ENCODE peak calls at places on chromosomes 7 and 10, in nine cellular contexts. One of them, this sample, is unnamed.
A peak's percentile ranks its signal among the peaks of the same experiment; 100 is the strongest.

GRCh38 chr10:104581884-104582603 is 59.0 kb upstream of the SORCS3 start:
- DNase-seq in adrenal gland: no peak
- DNase-seq in breast epithelium: no peak
- DNase-seq in IMR-90: peak; percentile 55
- DNase-seq in stomach: no peak
- DNase-seq in heart right ventricle: no peak
- DNase-seq in cardiac muscle cell: peak; percentile 30
- DNase-seq in AG04450: peak; percentile 63
- DNase-seq in HepG2: no peak
- DNase-seq in this sample: no peak

GRCh38 chr7:92448185-92448747 is 984 bp downstream of the GATAD1 start:
- DNase-seq in adrenal gland: peak; percentile 57
- DNase-seq in breast epithelium: peak; percentile 44
- DNase-seq in IMR-90: peak; percentile 46
- DNase-seq in stomach: peak; percentile 60
- DNase-seq in heart right ventricle: peak; percentile 44
- DNase-seq in cardiac muscle cell: peak; percentile 66
- DNase-seq in AG04450: no peak
- DNase-seq in HepG2: peak; percentile 50
- DNase-seq in this sample: no peak

GRCh38 chr7:92831716-92832622 is 4.4 kb downstream of the CDK6 start:
- DNase-seq in adrenal gland: no peak
- DNase-seq in breast epithelium: no peak
- DNase-seq in IMR-90: peak; percentile 96
- DNase-seq in stomach: no peak
- DNase-seq in heart right ventricle: no peak
- DNase-seq in cardiac muscle cell: peak; percentile 80
- DNase-seq in AG04450: peak; percentile 86
- DNase-seq in HepG2: peak; percentile 60
- DNase-seq in this sample: no peak

GRCh38 chr7:121755286-121755685 is 117.7 kb upstream of the PTPRZ1 start:
- DNase-seq in adrenal gland: no peak
- DNase-seq in breast epithelium: no peak
- DNase-seq in IMR-90: no peak
- DNase-seq in stomach: no peak
- DNase-seq in heart right ventricle: no peak
- DNase-seq in cardiac muscle cell: peak; percentile 2
- DNase-seq in AG04450: no peak
- DNase-seq in HepG2: no peak
- DNase-seq in this sample: no peak

GRCh38 chr10:20988357-20988983 is 91.4 kb upstream of the NEBL start:
- DNase-seq in adrenal gland: no peak
- DNase-seq in breast epithelium: no peak
- DNase-seq in IMR-90: no peak
- DNase-seq in stomach: no peak
- DNase-seq in heart right ventricle: no peak
- DNase-seq in cardiac muscle cell: peak; percentile 66
- DNase-seq in AG04450: no peak
- DNase-seq in HepG2: peak; percentile 20
- DNase-seq in this sample: no peak

GRCh38 chr7:130349911-130350782 is 5.5 kb downstream of the CPA5 start:
- DNase-seq in adrenal gland: no peak
- DNase-seq in breast epithelium: peak; percentile 45
- DNase-seq in IMR-90: peak; percentile 28
- DNase-seq in stomach: no peak
- DNase-seq in heart right ventricle: no peak
- DNase-seq in cardiac muscle cell: peak; percentile 79
- DNase-seq in AG04450: no peak
- DNase-seq in HepG2: no peak
- DNase-seq in this sample: no peak

GRCh38 chr7:102916426-102916825 is 3.6 kb downstream of the LRRC17 start:
- DNase-seq in adrenal gland: no peak
- DNase-seq in breast epithelium: no peak
- DNase-seq in IMR-90: peak; percentile 84
- DNase-seq in stomach: no peak
- DNase-seq in heart right ventricle: no peak
- DNase-seq in cardiac muscle cell: peak; percentile 70
- DNase-seq in AG04450: peak; percentile 36
- DNase-seq in HepG2: no peak
- DNase-seq in this sample: no peak

GRCh38 chr10:42934351-42934811 is 142.5 kb upstream of the RET start:
- DNase-seq in adrenal gland: no peak
- DNase-seq in breast epithelium: no peak
- DNase-seq in IMR-90: no peak
- DNase-seq in stomach: no peak
- DNase-seq in heart right ventricle: no peak
- DNase-seq in cardiac muscle cell: no peak
- DNase-seq in AG04450: no peak
- DNase-seq in HepG2: no peak
- DNase-seq in this sample: no peak

GRCh38 chr10:112246-112645 is 23.0 kb upstream of the ZMYND11 start:
- DNase-seq in adrenal gland: no peak
- DNase-seq in breast epithelium: no peak
- DNase-seq in IMR-90: peak; percentile 10
- DNase-seq in stomach: no peak
- DNase-seq in heart right ventricle: no peak
- DNase-seq in cardiac muscle cell: no peak
- DNase-seq in AG04450: no peak
- DNase-seq in HepG2: no peak
- DNase-seq in this sample: no peak

GRCh38 chr7:149454006-149454405 is 6.9 kb downstream of the ZNF777 start:
- DNase-seq in adrenal gland: no peak
- DNase-seq in breast epithelium: no peak
- DNase-seq in IMR-90: no peak
- DNase-seq in stomach: no peak
- DNase-seq in heart right ventricle: no peak
- DNase-seq in cardiac muscle cell: no peak
- DNase-seq in AG04450: no peak
- DNase-seq in HepG2: no peak
- DNase-seq in this sample: no peak

GRCh38 chr7:101134399-101134980 is 7.6 kb downstream of the SERPINE1 start:
- DNase-seq in adrenal gland: no peak
- DNase-seq in breast epithelium: no peak
- DNase-seq in IMR-90: no peak
- DNase-seq in stomach: no peak
- DNase-seq in heart right ventricle: no peak
- DNase-seq in cardiac muscle cell: peak; percentile 72
- DNase-seq in AG04450: no peak
- DNase-seq in HepG2: no peak
- DNase-seq in this sample: no peak

GRCh38 chr10:110746254-110746826 is 102.2 kb downstream of the RBM20 start:
- DNase-seq in adrenal gland: peak; percentile 55
- DNase-seq in breast epithelium: peak; percentile 76
- DNase-seq in IMR-90: peak; percentile 71
- DNase-seq in stomach: peak; percentile 71
- DNase-seq in heart right ventricle: peak; percentile 66
- DNase-seq in cardiac muscle cell: peak; percentile 85
- DNase-seq in AG04450: peak; percentile 39
- DNase-seq in HepG2: peak; percentile 56
- DNase-seq in this sample: peak; percentile 45

GRCh38 chr10:77416327-77417135 is 221.1 kb downstream of the KCNMA1 start:
- DNase-seq in adrenal gland: peak; percentile 31
- DNase-seq in breast epithelium: no peak
- DNase-seq in IMR-90: peak; percentile 88
- DNase-seq in stomach: no peak
- DNase-seq in heart right ventricle: no peak
- DNase-seq in cardiac muscle cell: peak; percentile 82
- DNase-seq in AG04450: peak; percentile 63
- DNase-seq in HepG2: no peak
- DNase-seq in this sample: no peak

GRCh38 chr7:149598721-149599308 is 101.2 kb upstream of the ZNF746 start:
- DNase-seq in adrenal gland: no peak
- DNase-seq in breast epithelium: no peak
- DNase-seq in IMR-90: peak; percentile 38
- DNase-seq in stomach: no peak
- DNase-seq in heart right ventricle: no peak
- DNase-seq in cardiac muscle cell: peak; percentile 52
- DNase-seq in AG04450: no peak
- DNase-seq in HepG2: peak; percentile 7
- DNase-seq in this sample: no peak

GRCh38 chr7:70602135-70602534 is 529.8 kb upstream of the GALNT17 start:
- DNase-seq in adrenal gland: no peak
- DNase-seq in breast epithelium: no peak
- DNase-seq in IMR-90: no peak
- DNase-seq in stomach: no peak
- DNase-seq in heart right ventricle: no peak
- DNase-seq in cardiac muscle cell: no peak
- DNase-seq in AG04450: no peak
- DNase-seq in HepG2: no peak
- DNase-seq in this sample: no peak

GRCh38 chr7:55476852-55477780 is 95.2 kb downstream of the VOPP1 start:
- DNase-seq in adrenal gland: no peak
- DNase-seq in breast epithelium: no peak
- DNase-seq in IMR-90: no peak
- DNase-seq in stomach: no peak
- DNase-seq in heart right ventricle: no peak
- DNase-seq in cardiac muscle cell: no peak
- DNase-seq in AG04450: no peak
- DNase-seq in HepG2: no peak
- DNase-seq in this sample: no peak

GRCh38 chr7:3439333-3440030 is 138.4 kb downstream of the SDK1 start:
- DNase-seq in adrenal gland: no peak
- DNase-seq in breast epithelium: no peak
- DNase-seq in IMR-90: peak; percentile 99
- DNase-seq in stomach: no peak
- DNase-seq in heart right ventricle: no peak
- DNase-seq in cardiac muscle cell: peak; percentile 90
- DNase-seq in AG04450: peak; percentile 91
- DNase-seq in HepG2: no peak
- DNase-seq in this sample: peak; percentile 43

GRCh38 chr10:86520871-86521619 is 547 bp downstream of the WAPL start:
- DNase-seq in adrenal gland: peak; percentile 71
- DNase-seq in breast epithelium: peak; percentile 53
- DNase-seq in IMR-90: peak; percentile 42
- DNase-seq in stomach: peak; percentile 61
- DNase-seq in heart right ventricle: peak; percentile 47
- DNase-seq in cardiac muscle cell: peak; percentile 55
- DNase-seq in AG04450: no peak
- DNase-seq in HepG2: peak; percentile 40
- DNase-seq in this sample: no peak

GRCh38 chr10:86524225-86524982 is 2.8 kb upstream of the WAPL start:
- DNase-seq in adrenal gland: no peak
- DNase-seq in breast epithelium: no peak
- DNase-seq in IMR-90: no peak
- DNase-seq in stomach: no peak
- DNase-seq in heart right ventricle: no peak
- DNase-seq in cardiac muscle cell: no peak
- DNase-seq in AG04450: no peak
- DNase-seq in HepG2: no peak
- DNase-seq in this sample: no peak

GRCh38 chr10:86522385-86522855 is 828 bp upstream of the WAPL start:
- DNase-seq in adrenal gland: no peak
- DNase-seq in breast epithelium: no peak
- DNase-seq in IMR-90: no peak
- DNase-seq in stomach: no peak
- DNase-seq in heart right ventricle: no peak
- DNase-seq in cardiac muscle cell: no peak
- DNase-seq in AG04450: no peak
- DNase-seq in HepG2: no peak
- DNase-seq in this sample: no peak

GRCh38 chr10:86521620-86522384 is at the start of gene WAPL:
- DNase-seq in adrenal gland: peak; percentile 96
- DNase-seq in breast epithelium: peak; percentile 95
- DNase-seq in IMR-90: peak; percentile 90
- DNase-seq in stomach: peak; percentile 97
- DNase-seq in heart right ventricle: peak; percentile 96
- DNase-seq in cardiac muscle cell: peak; percentile 96
- DNase-seq in AG04450: peak; percentile 56
- DNase-seq in HepG2: peak; percentile 87
- DNase-seq in this sample: peak; percentile 79

DNA sequence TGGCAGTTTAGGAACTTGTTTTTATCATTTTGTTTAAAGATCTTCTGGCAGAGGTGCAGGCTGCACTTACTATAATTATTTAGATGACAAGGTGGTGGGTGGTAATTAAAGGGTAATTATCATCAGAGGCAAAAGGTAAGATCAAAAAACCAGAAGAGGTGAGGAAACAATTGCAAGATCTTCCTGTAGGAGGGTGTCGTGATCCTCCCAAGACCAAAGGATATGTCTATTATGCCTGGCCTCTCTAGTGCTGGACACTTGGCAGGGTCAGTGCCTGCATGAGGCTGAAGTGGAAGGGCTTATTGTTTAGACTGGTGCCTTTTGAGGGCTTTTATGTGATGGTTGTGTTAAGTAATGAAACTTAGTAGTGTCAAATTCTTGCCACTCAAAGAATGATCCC is 1.8 kb upstream of the WAPL start:
- DNase-seq in adrenal gland: no peak
- DNase-seq in breast epithelium: no peak
- DNase-seq in IMR-90: peak; percentile 22
- DNase-seq in stomach: no peak
- DNase-seq in heart right ventricle: no peak
- DNase-seq in cardiac muscle cell: no peak
- DNase-seq in AG04450: no peak
- DNase-seq in HepG2: peak; percentile 21
- DNase-seq in this sample: no peak
- TF ChIP-seq CTCF in adrenal gland: no peak
- TF ChIP-seq CTCF in breast epithelium: no peak
- TF ChIP-seq CTCF in IMR-90: peak; percentile 25
- TF ChIP-seq CTCF in stomach: no peak
- TF ChIP-seq CTCF in heart right ventricle: no peak
- TF ChIP-seq CTCF in cardiac muscle cell: peak; percentile 20
- TF ChIP-seq CTCF in AG04450: peak; percentile 21
- TF ChIP-seq CTCF in HepG2: peak; percentile 58
- TF ChIP-seq CTCF in this sample: peak; percentile 20

GRCh38 chr7:139452948-139453672 is 30.4 kb downstream of the KLRG2 start:
- DNase-seq in adrenal gland: no peak
- DNase-seq in breast epithelium: no peak
- DNase-seq in IMR-90: peak; percentile 80
- DNase-seq in stomach: no peak
- DNase-seq in heart right ventricle: no peak
- DNase-seq in cardiac muscle cell: peak; percentile 39
- DNase-seq in AG04450: no peak
- DNase-seq in HepG2: no peak
- DNase-seq in this sample: no peak
- TF ChIP-seq CTCF in adrenal gland: no peak
- TF ChIP-seq CTCF in breast epithelium: no peak
- TF ChIP-seq CTCF in IMR-90: peak; percentile 5
- TF ChIP-seq CTCF in stomach: no peak
- TF ChIP-seq CTCF in heart right ventricle: no peak
- TF ChIP-seq CTCF in cardiac muscle cell: peak; percentile 27
- TF ChIP-seq CTCF in AG04450: peak; percentile 8
- TF ChIP-seq CTCF in HepG2: peak; percentile 34
- TF ChIP-seq CTCF in this sample: peak; percentile 1

GRCh38 chr10:92074126-92074887 is 150.7 kb downstream of the BTAF1 start:
- DNase-seq in adrenal gland: no peak
- DNase-seq in breast epithelium: no peak
- DNase-seq in IMR-90: peak; percentile 6
- DNase-seq in stomach: no peak
- DNase-seq in heart right ventricle: no peak
- DNase-seq in cardiac muscle cell: peak; percentile 25
- DNase-seq in AG04450: no peak
- DNase-seq in HepG2: no peak
- DNase-seq in this sample: no peak
- TF ChIP-seq CTCF in adrenal gland: no peak
- TF ChIP-seq CTCF in breast epithelium: no peak
- TF ChIP-seq CTCF in IMR-90: peak; percentile 29
- TF ChIP-seq CTCF in stomach: no peak
- TF ChIP-seq CTCF in heart right ventricle: no peak
- TF ChIP-seq CTCF in cardiac muscle cell: peak; percentile 27
- TF ChIP-seq CTCF in AG04450: peak; percentile 21
- TF ChIP-seq CTCF in HepG2: peak; percentile 11
- TF ChIP-seq CTCF in this sample: no peak

GRCh38 chr7:115561341-115562110 is 469.0 kb downstream of the TFEC start:
- DNase-seq in adrenal gland: no peak
- DNase-seq in breast epithelium: no peak
- DNase-seq in IMR-90: peak; percentile 79
- DNase-seq in stomach: no peak
- DNase-seq in heart right ventricle: no peak
- DNase-seq in cardiac muscle cell: peak; percentile 95
- DNase-seq in AG04450: peak; percentile 15
- DNase-seq in HepG2: no peak
- DNase-seq in this sample: no peak
- TF ChIP-seq CTCF in adrenal gland: no peak
- TF ChIP-seq CTCF in breast epithelium: no peak
- TF ChIP-seq CTCF in IMR-90: peak; percentile 23
- TF ChIP-seq CTCF in stomach: no peak
- TF ChIP-seq CTCF in heart right ventricle: no peak
- TF ChIP-seq CTCF in cardiac muscle cell: peak; percentile 47
- TF ChIP-seq CTCF in AG04450: no peak
- TF ChIP-seq CTCF in HepG2: no peak
- TF ChIP-seq CTCF in this sample: no peak

This sample was measured in AG09319.